ENCODE peak calls at places on chromosomes 4 and X, in eight cellular contexts. O, L, U, A, D, X, T and G are unnamed samples.

GRCh38 chrX:39310925-39311324 is 509.7 kb downstream of the MID1IP1 start:
- DNase-seq in O (no peak), L (no peak), U (no peak), A (no peak), D (no peak), X (no peak), T (no peak), G (no peak)

GRCh38 chr4:8391972-8392371 is 48.6 kb downstream of the ACOX3 start:
- DNase-seq in O (peak), L (no peak), U (peak), A (peak), D (no peak), X (peak), T (peak), G (peak)

GRCh38 chrX:137431693-137432488 is 134.0 kb upstream of the ZIC3 start:
- DNase-seq in O (no peak), L (peak), U (no peak), A (no peak), D (no peak), X (no peak), T (no peak), G (no peak)

GRCh38 chrX:134580947-134581346 is 77.3 kb downstream of the PLAC1 start:
- DNase-seq in O (no peak), L (no peak), U (no peak), A (no peak), D (no peak), X (no peak), T (no peak), G (no peak)

GRCh38 chr4:3314706-3315260 is 22.0 kb downstream of the RGS12 start:
- DNase-seq in O (no peak), L (no peak), U (no peak), A (no peak), D (peak), X (no peak), T (no peak), G (no peak)

GRCh38 chr4:181008164-181008563 is 1235.0 kb upstream of the TENM3 start:
- DNase-seq in O (no peak), L (no peak), U (no peak), A (peak), D (no peak), X (no peak), T (peak), G (no peak)

GRCh38 chr4:106584590-106584989 is 216.0 kb upstream of the GIMD1 start:
- DNase-seq in O (no peak), L (no peak), U (peak), A (peak), D (no peak), X (no peak), T (peak), G (no peak)

GRCh38 chr4:139769355-139769754 is 103.7 kb downstream of the MGST2 start:
- DNase-seq in O (no peak), L (no peak), U (no peak), A (no peak), D (no peak), X (no peak), T (no peak), G (no peak)

GRCh38 chrX:133670394-133670793 is 255.1 kb upstream of the GPC4 start:
- DNase-seq in O (no peak), L (peak), U (no peak), A (peak), D (no peak), X (no peak), T (peak), G (peak)

GRCh38 chr4:98658287-98659105 is at the start of gene TSPAN5:
- DNase-seq in O (peak), L (peak), U (no peak), A (peak), D (peak), X (peak), T (peak), G (peak)

GRCh38 chr4:141763373-141763772 is 127.0 kb downstream of the IL15 start:
- DNase-seq in O (no peak), L (no peak), U (no peak), A (no peak), D (no peak), X (no peak), T (no peak), G (no peak)

GRCh38 chrX:17584248-17584681 is 153.0 kb upstream of the SCML1 start:
- DNase-seq in O (no peak), L (no peak), U (no peak), A (peak), D (no peak), X (no peak), T (peak), G (no peak)

GRCh38 chr4:1199556-1200331 is 27.4 kb upstream of the SPON2 start:
- DNase-seq in O (no peak), L (peak), U (no peak), A (no peak), D (peak), X (no peak), T (no peak), G (no peak)

GRCh38 chr4:69060651-69061308 is 35.5 kb upstream of the UGT2B7 start:
- DNase-seq in O (no peak), L (no peak), U (no peak), A (no peak), D (no peak), X (no peak), T (no peak), G (no peak)

GRCh38 chrX:39518451-39519212 is 579.1 kb downstream of the BCOR start:
- DNase-seq in O (no peak), L (peak), U (no peak), A (no peak), D (no peak), X (no peak), T (no peak), G (peak)

GRCh38 chr4:46886711-46887110 is 22.3 kb downstream of the COX7B2 start:
- DNase-seq in O (no peak), L (no peak), U (no peak), A (peak), D (no peak), X (no peak), T (peak), G (peak)

GRCh38 chr4:6916587-6917444 is 7.2 kb downstream of the TBC1D14 start:
- DNase-seq in O (no peak), L (no peak), U (no peak), A (peak), D (peak), X (no peak), T (peak), G (no peak)

GRCh38 chr4:102730968-102731533 is 29.7 kb downstream of the MANBA start:
- DNase-seq in O (no peak), L (peak), U (no peak), A (no peak), D (no peak), X (no peak), T (no peak), G (no peak)

GRCh38 chr4:105283501-105283900 is 136.8 kb downstream of the TET2 start:
- DNase-seq in O (no peak), L (no peak), U (no peak), A (peak), D (no peak), X (no peak), T (no peak), G (no peak)